ENCODE peak calls at places on chromosomes 3 and 15, in six cellular contexts. One of them, this sample, is unnamed.

GRCh38 chr3:170470063-170471006 is 51.7 kb downstream of the CLDN11 start:
- DNase-seq in K562: peak; percentile 10
- DNase-seq in right cardiac atrium: no peak
- DNase-seq in AG04450: peak; percentile 84
- DNase-seq in H1: peak; percentile 26
- DNase-seq in iPS DF 6.9: no peak
- DNase-seq in this sample: no peak

GRCh38 chr3:66953934-66954333 is 44.2 kb upstream of the KBTBD8 start:
- DNase-seq in K562: no peak
- DNase-seq in right cardiac atrium: no peak
- DNase-seq in AG04450: no peak
- DNase-seq in H1: no peak
- DNase-seq in iPS DF 6.9: no peak
- DNase-seq in this sample: no peak

GRCh38 chr3:149941946-149942345 is 28.7 kb downstream of the PFN2 start:
- DNase-seq in K562: no peak
- DNase-seq in right cardiac atrium: no peak
- DNase-seq in AG04450: no peak
- DNase-seq in H1: no peak
- DNase-seq in iPS DF 6.9: no peak
- DNase-seq in this sample: no peak

GRCh38 chr3:72517804-72518442 is 330.3 kb downstream of the SHQ1 start:
- DNase-seq in K562: no peak
- DNase-seq in right cardiac atrium: no peak
- DNase-seq in AG04450: peak; percentile 3
- DNase-seq in H1: no peak
- DNase-seq in iPS DF 6.9: no peak
- DNase-seq in this sample: no peak

GRCh38 chr15:56832125-56832524 is 86.3 kb upstream of the TCF12 start:
- DNase-seq in K562: no peak
- DNase-seq in right cardiac atrium: peak; percentile 51
- DNase-seq in AG04450: no peak
- DNase-seq in H1: no peak
- DNase-seq in iPS DF 6.9: no peak
- DNase-seq in this sample: peak; percentile 49

GRCh38 chr15:69468241-69469121 is 15.9 kb downstream of the RPLP1 start:
- DNase-seq in K562: peak; percentile 73
- DNase-seq in right cardiac atrium: no peak
- DNase-seq in AG04450: peak; percentile 45
- DNase-seq in H1: peak; percentile 26
- DNase-seq in iPS DF 6.9: no peak
- DNase-seq in this sample: no peak

GRCh38 chr15:40959331-40960141 is 6.3 kb downstream of the CHAC1 start:
- DNase-seq in K562: no peak
- DNase-seq in right cardiac atrium: no peak
- DNase-seq in AG04450: no peak
- DNase-seq in H1: no peak
- DNase-seq in iPS DF 6.9: no peak
- DNase-seq in this sample: no peak

GRCh38 chr3:110886514-110886913 is 185.1 kb upstream of the NECTIN3 start:
- DNase-seq in K562: no peak
- DNase-seq in right cardiac atrium: no peak
- DNase-seq in AG04450: no peak
- DNase-seq in H1: no peak
- DNase-seq in iPS DF 6.9: no peak
- DNase-seq in this sample: no peak

GRCh38 chr3:58657571-58658141 is 8.9 kb downstream of the FAM3D start:
- DNase-seq in K562: no peak
- DNase-seq in right cardiac atrium: no peak
- DNase-seq in AG04450: no peak
- DNase-seq in H1: no peak
- DNase-seq in iPS DF 6.9: no peak
- DNase-seq in this sample: no peak

GRCh38 chr15:77632760-77633133 is at the start of gene LINGO1:
- DNase-seq in K562: peak; percentile 75
- DNase-seq in right cardiac atrium: no peak
- DNase-seq in AG04450: no peak
- DNase-seq in H1: no peak
- DNase-seq in iPS DF 6.9: no peak
- DNase-seq in this sample: no peak

GRCh38 chr3:100265016-100265415 is 4.2 kb downstream of the TBC1D23 start:
- DNase-seq in K562: no peak
- DNase-seq in right cardiac atrium: no peak
- DNase-seq in AG04450: no peak
- DNase-seq in H1: no peak
- DNase-seq in iPS DF 6.9: no peak
- DNase-seq in this sample: no peak

GRCh38 chr3:13088020-13089006 is 15.1 kb upstream of the IQSEC1 start:
- DNase-seq in K562: no peak
- DNase-seq in right cardiac atrium: no peak
- DNase-seq in AG04450: no peak
- DNase-seq in H1: no peak
- DNase-seq in iPS DF 6.9: no peak
- DNase-seq in this sample: no peak

GRCh38 chr3:48222616-48223513 is at the start of gene CAMP:
- DNase-seq in K562: peak; percentile 24
- DNase-seq in right cardiac atrium: peak; percentile 82
- DNase-seq in AG04450: no peak
- DNase-seq in H1: no peak
- DNase-seq in iPS DF 6.9: no peak
- DNase-seq in this sample: peak; percentile 72

GRCh38 chr3:40044487-40044886 is 235.1 kb downstream of the MYRIP start:
- DNase-seq in K562: no peak
- DNase-seq in right cardiac atrium: no peak
- DNase-seq in AG04450: no peak
- DNase-seq in H1: no peak
- DNase-seq in iPS DF 6.9: no peak
- DNase-seq in this sample: no peak

GRCh38 chr15:66931768-66932633 is 133.4 kb upstream of the SMAD3 start:
- DNase-seq in K562: peak; percentile 57
- DNase-seq in right cardiac atrium: no peak
- DNase-seq in AG04450: no peak
- DNase-seq in H1: no peak
- DNase-seq in iPS DF 6.9: no peak
- DNase-seq in this sample: no peak

GRCh38 chr15:35304389-35304788 is 219.3 kb upstream of the NANOGP8 start:
- DNase-seq in K562: no peak
- DNase-seq in right cardiac atrium: no peak
- DNase-seq in AG04450: no peak
- DNase-seq in H1: no peak
- DNase-seq in iPS DF 6.9: no peak
- DNase-seq in this sample: no peak

GRCh38 chr15:72916939-72917338 is 133.4 kb upstream of the ADPGK start:
- DNase-seq in K562: no peak
- DNase-seq in right cardiac atrium: no peak
- DNase-seq in AG04450: no peak
- DNase-seq in H1: no peak
- DNase-seq in iPS DF 6.9: no peak
- DNase-seq in this sample: no peak

GRCh38 chr15:52020253-52021085 is 1.4 kb downstream of the MAPK6 start:
- DNase-seq in K562: no peak
- DNase-seq in right cardiac atrium: no peak
- DNase-seq in AG04450: no peak
- DNase-seq in H1: no peak
- DNase-seq in iPS DF 6.9: no peak
- DNase-seq in this sample: no peak

GRCh38 chr15:61318276-61318675 is 89.2 kb upstream of the RORA start:
- DNase-seq in K562: no peak
- DNase-seq in right cardiac atrium: no peak
- DNase-seq in AG04450: no peak
- DNase-seq in H1: no peak
- DNase-seq in iPS DF 6.9: no peak
- DNase-seq in this sample: no peak

GRCh38 chr15:75191235-75191634 is 10.4 kb upstream of the C15orf39 start:
- DNase-seq in K562: no peak
- DNase-seq in right cardiac atrium: no peak
- DNase-seq in AG04450: no peak
- DNase-seq in H1: no peak
- DNase-seq in iPS DF 6.9: no peak
- DNase-seq in this sample: no peak

GRCh38 chr3:193857996-193858395 is 265.0 kb downstream of the OPA1 start:
- DNase-seq in K562: peak; percentile 40
- DNase-seq in right cardiac atrium: no peak
- DNase-seq in AG04450: peak; percentile 92
- DNase-seq in H1: no peak
- DNase-seq in iPS DF 6.9: no peak
- DNase-seq in this sample: no peak

GRCh38 chr3:22245817-22246583 is 495.0 kb upstream of the ZNF385D start:
- DNase-seq in K562: no peak
- DNase-seq in right cardiac atrium: no peak
- DNase-seq in AG04450: no peak
- DNase-seq in H1: no peak
- DNase-seq in iPS DF 6.9: no peak
- DNase-seq in this sample: no peak

GRCh38 chr15:51267714-51268105 is 70.7 kb downstream of the CYP19A1 start:
- DNase-seq in K562: no peak
- DNase-seq in right cardiac atrium: no peak
- DNase-seq in AG04450: no peak
- DNase-seq in H1: peak; percentile 52
- DNase-seq in iPS DF 6.9: no peak
- DNase-seq in this sample: no peak

GRCh38 chr15:78301813-78302212 is 2.4 kb upstream of the SKIC8 start:
- DNase-seq in K562: no peak
- DNase-seq in right cardiac atrium: no peak
- DNase-seq in AG04450: no peak
- DNase-seq in H1: no peak
- DNase-seq in iPS DF 6.9: no peak
- DNase-seq in this sample: no peak

GRCh38 chr3:152404976-152405375 is 136.2 kb downstream of the MBNL1 start:
- DNase-seq in K562: no peak
- DNase-seq in right cardiac atrium: no peak
- DNase-seq in AG04450: no peak
- DNase-seq in H1: no peak
- DNase-seq in iPS DF 6.9: no peak
- DNase-seq in this sample: no peak

GRCh38 chr3:155738580-155739076 is 6.2 kb downstream of the PLCH1 start:
- DNase-seq in K562: no peak
- DNase-seq in right cardiac atrium: no peak
- DNase-seq in AG04450: no peak
- DNase-seq in H1: no peak
- DNase-seq in iPS DF 6.9: no peak
- DNase-seq in this sample: no peak

GRCh38 chr3:37773925-37774324 is 87.8 kb upstream of the CTDSPL start:
- DNase-seq in K562: no peak
- DNase-seq in right cardiac atrium: no peak
- DNase-seq in AG04450: no peak
- DNase-seq in H1: no peak
- DNase-seq in iPS DF 6.9: no peak
- DNase-seq in this sample: no peak

GRCh38 chr15:41568350-41569017 is 9.5 kb downstream of the TYRO3 start:
- DNase-seq in K562: peak; percentile 76
- DNase-seq in right cardiac atrium: peak; percentile 25
- DNase-seq in AG04450: no peak
- DNase-seq in H1: peak; percentile 80
- DNase-seq in iPS DF 6.9: peak; percentile 89
- DNase-seq in this sample: no peak

GRCh38 chr3:127728417-127728816 is 55.7 kb downstream of the ABTB1 start:
- DNase-seq in K562: no peak
- DNase-seq in right cardiac atrium: no peak
- DNase-seq in AG04450: no peak
- DNase-seq in H1: no peak
- DNase-seq in iPS DF 6.9: no peak
- DNase-seq in this sample: no peak

GRCh38 chr3:53071882-53072431 is 26.1 kb upstream of the SFMBT1 start:
- DNase-seq in K562: peak; percentile 56
- DNase-seq in right cardiac atrium: no peak
- DNase-seq in AG04450: no peak
- DNase-seq in H1: no peak
- DNase-seq in iPS DF 6.9: no peak
- DNase-seq in this sample: no peak

GRCh38 chr3:33442190-33442589 is 2.0 kb upstream of the UBP1 start:
- DNase-seq in K562: no peak
- DNase-seq in right cardiac atrium: no peak
- DNase-seq in AG04450: no peak
- DNase-seq in H1: no peak
- DNase-seq in iPS DF 6.9: no peak
- DNase-seq in this sample: no peak
- H3K4me3 ChIP-seq in K562: no peak overlapping the region
- H3K4me3 ChIP-seq in right cardiac atrium: no peak overlapping the region
- H3K4me3 ChIP-seq in AG04450: no peak overlapping the region
- H3K4me3 ChIP-seq in H1: no peak overlapping the region
- H3K4me3 ChIP-seq in iPS DF 6.9: no peak overlapping the region
- H3K4me3 ChIP-seq in this sample: no peak overlapping the region

DNA sequence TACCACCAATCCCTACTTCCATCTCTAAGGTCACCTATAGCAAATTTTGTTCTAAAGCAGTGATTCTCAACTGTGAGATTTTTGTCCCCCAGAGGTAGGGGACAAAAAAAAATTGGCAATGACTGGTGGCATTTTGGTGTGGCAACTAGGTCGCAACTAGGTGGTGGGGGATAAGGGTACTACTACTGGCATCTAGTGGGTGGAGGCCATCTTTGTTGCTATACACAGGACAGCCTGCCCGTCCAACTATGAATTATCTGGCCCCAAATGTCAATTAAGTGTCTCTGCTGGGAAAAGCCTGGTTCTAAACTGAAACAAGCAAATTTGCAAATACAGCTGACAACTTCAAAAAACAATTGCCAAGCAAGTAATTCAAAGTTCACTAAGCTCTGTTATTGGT is 1.4 kb downstream of the MTMR10 start:
- DNase-seq in K562: no peak
- DNase-seq in right cardiac atrium: no peak
- DNase-seq in AG04450: no peak
- DNase-seq in H1: no peak
- DNase-seq in iPS DF 6.9: no peak
- DNase-seq in this sample: no peak
- H3K27ac ChIP-seq in K562: no peak overlapping the region
- H3K27ac ChIP-seq in right cardiac atrium: no peak overlapping the region
- H3K27ac ChIP-seq in AG04450: no peak overlapping the region
- H3K27ac ChIP-seq in H1: no peak overlapping the region
- H3K27ac ChIP-seq in iPS DF 6.9: no peak overlapping the region
- H3K27ac ChIP-seq in this sample: peak overlapping the region; percentile 96

DNA sequence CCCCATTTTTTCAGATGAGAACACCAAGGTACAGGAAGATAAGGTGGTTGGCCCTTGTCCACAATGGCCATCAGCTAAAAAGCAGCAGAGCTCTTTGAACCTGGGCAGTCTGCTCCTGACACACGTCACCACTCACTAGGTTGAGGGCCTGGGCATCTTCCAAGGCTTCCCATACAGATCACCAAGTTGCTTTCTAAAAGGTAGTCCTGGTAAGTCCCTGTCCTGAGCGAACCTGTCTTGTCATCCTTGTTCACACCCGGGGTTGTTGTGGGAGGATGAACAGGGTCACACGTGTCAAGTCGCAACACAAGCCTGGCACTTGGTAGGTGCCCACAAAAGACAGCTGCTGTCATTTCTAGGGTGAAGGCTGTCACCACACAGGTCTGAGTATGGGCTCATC is 260.4 kb downstream of the EPHB1 start:
- DNase-seq in K562: no peak
- DNase-seq in right cardiac atrium: no peak
- DNase-seq in AG04450: no peak
- DNase-seq in H1: no peak
- DNase-seq in iPS DF 6.9: no peak
- DNase-seq in this sample: no peak
- H3K4me3 ChIP-seq in K562: no peak overlapping the region
- H3K4me3 ChIP-seq in right cardiac atrium: no peak overlapping the region
- H3K4me3 ChIP-seq in AG04450: no peak overlapping the region
- H3K4me3 ChIP-seq in H1: no peak overlapping the region
- H3K4me3 ChIP-seq in iPS DF 6.9: no peak overlapping the region
- H3K4me3 ChIP-seq in this sample: no peak overlapping the region

GRCh38 chr15:71042356-71042922 is 72.8 kb upstream of the THSD4 start:
- DNase-seq in K562: no peak
- DNase-seq in right cardiac atrium: no peak
- DNase-seq in AG04450: no peak
- DNase-seq in H1: no peak
- DNase-seq in iPS DF 6.9: no peak
- DNase-seq in this sample: no peak
- H3K27ac ChIP-seq in K562: no peak overlapping the region
- H3K27ac ChIP-seq in right cardiac atrium: no peak overlapping the region
- H3K27ac ChIP-seq in AG04450: no peak overlapping the region
- H3K27ac ChIP-seq in H1: no peak overlapping the region
- H3K27ac ChIP-seq in iPS DF 6.9: no peak overlapping the region
- H3K27ac ChIP-seq in this sample: no peak overlapping the region

This sample was measured in left ventricle myocardium inferior.